ENCODE peak calls at places on chromosomes 13 and 19, in five cellular contexts. V is WTC11, B is HepG2, G is A549, D is GM12878. Q is an unnamed sample.

GRCh38 chr19:35204799-35205732 is 23.5 kb downstream of the FAM187B start:
- DNase-seq in D (peak), G (no peak), B (no peak), V (no peak), Q (no peak)

GRCh38 chr13:105847532-105848295 is 687.7 kb downstream of the EFNB2 start:
- DNase-seq in D (no peak), B (no peak), V (no peak), G (no peak), Q (no peak)

GRCh38 chr13:94557836-94558235 is 38.1 kb downstream of the TGDS start:
- DNase-seq in V (no peak), D (no peak), B (no peak), G (no peak), Q (no peak)

GRCh38 chr13:34155931-34156607 is 338.1 kb downstream of the RFC3 start:
- DNase-seq in V (no peak), B (no peak), D (no peak), G (peak), Q (no peak)

GRCh38 chr19:58034476-58034790 is 608 bp downstream of the ZSCAN1 start:
- DNase-seq in V (peak), G (no peak), D (no peak), B (no peak), Q (no peak)

GRCh38 chr13:49046002-49046401 is 70.3 kb downstream of the FNDC3A start:
- DNase-seq in G (no peak), D (no peak), B (no peak), V (no peak), Q (no peak)

GRCh38 chr13:114200673-114201005 is 21.6 kb downstream of the CFAP97D2 start:
- DNase-seq in V (no peak), B (no peak), G (no peak), D (no peak), Q (no peak)

GRCh38 chr13:79393564-79394249 is 12.3 kb downstream of the RBM26 start:
- DNase-seq in G (no peak), V (no peak), D (no peak), B (peak), Q (peak)

GRCh38 chr19:3132971-3133792 is 2.7 kb upstream of the GNA15 start:
- DNase-seq in G (no peak), B (no peak), V (no peak), D (peak), Q (peak)

GRCh38 chr19:2084993-2085720 is 11.0 kb downstream of the MOB3A start:
- DNase-seq in V (no peak), G (no peak), B (no peak), D (peak), Q (no peak)

GRCh38 chr19:33375760-33376159 is 2.3 kb downstream of the CEBPG start:
- DNase-seq in V (no peak), B (peak), G (no peak), D (no peak), Q (no peak)

GRCh38 chr19:39986643-39987042 is 10.2 kb upstream of the ZNF546 start:
- DNase-seq in B (no peak), G (peak), V (no peak), D (no peak), Q (no peak)

GRCh38 chr13:24148414-24149305 is 11.9 kb upstream of the SPATA13 start:
- DNase-seq in B (peak), D (no peak), G (peak), V (no peak), Q (no peak)

GRCh38 chr19:45670670-45671453 is 2.8 kb downstream of the GIPR start:
- DNase-seq in D (peak), G (peak), B (peak), V (peak), Q (peak)

GRCh38 chr19:27794444-27795042 is 1418.4 kb downstream of the UQCRFS1 start:
- DNase-seq in B (peak), V (peak), D (no peak), G (no peak), Q (peak)

GRCh38 chr13:62643007-62643483 is 1227.4 kb upstream of the PCDH20 start:
- DNase-seq in D (peak), G (peak), V (no peak), B (peak), Q (no peak)

GRCh38 chr19:14505488-14506239 is 9.7 kb upstream of the GIPC1 start:
- DNase-seq in B (peak), G (peak), D (no peak), V (peak), Q (peak)

GRCh38 chr13:32016631-32017030 is 14.9 kb upstream of the FRY start:
- DNase-seq in G (no peak), B (no peak), D (no peak), V (no peak), Q (no peak)

GRCh38 chr13:107130516-107130915 is 562.6 kb upstream of the ARGLU1 start:
- DNase-seq in V (no peak), B (no peak), G (no peak), D (no peak), Q (no peak)

GRCh38 chr13:60164490-60164889 is 762 bp upstream of the DIAPH3 start:
- DNase-seq in B (no peak), D (no peak), V (no peak), G (no peak), Q (no peak)

GRCh38 chr13:99996177-99996705 is 14.7 kb downstream of the ZIC2 start:
- DNase-seq in G (no peak), V (no peak), B (no peak), D (no peak), Q (no peak)

GRCh38 chr13:94712287-94712811 is at the start of gene SOX21:
- DNase-seq in V (peak), G (peak), D (no peak), B (no peak), Q (no peak)

GRCh38 chr13:112831801-112832200 is 137.2 kb upstream of the MCF2L start:
- DNase-seq in D (no peak), G (no peak), V (no peak), B (no peak), Q (no peak)

GRCh38 chr13:97743946-97744345 is 209.5 kb upstream of the IPO5 start:
- DNase-seq in D (no peak), B (no peak), G (no peak), V (no peak), Q (no peak)

GRCh38 chr13:98752111-98752941 is at the start of gene SLC15A1:
- DNase-seq in D (no peak), V (peak), G (no peak), B (no peak), Q (no peak)

GRCh38 chr13:94661396-94661795 is 50.9 kb downstream of the SOX21 start:
- DNase-seq in V (no peak), B (no peak), G (no peak), D (no peak), Q (no peak)

GRCh38 chr19:7703332-7703731 is 1.4 kb upstream of the FCER2 start:
- DNase-seq in B (no peak), D (no peak), G (peak), V (no peak), Q (no peak)

GRCh38 chr19:16417660-16418596 is 53.8 kb downstream of the EPS15L1 start:
- DNase-seq in D (no peak), V (peak), G (peak), B (peak), Q (peak)
- TF ChIP-seq ESRRA in D (no peak), V (no peak), G (no peak), B (no peak), Q (no peak)

DNA sequence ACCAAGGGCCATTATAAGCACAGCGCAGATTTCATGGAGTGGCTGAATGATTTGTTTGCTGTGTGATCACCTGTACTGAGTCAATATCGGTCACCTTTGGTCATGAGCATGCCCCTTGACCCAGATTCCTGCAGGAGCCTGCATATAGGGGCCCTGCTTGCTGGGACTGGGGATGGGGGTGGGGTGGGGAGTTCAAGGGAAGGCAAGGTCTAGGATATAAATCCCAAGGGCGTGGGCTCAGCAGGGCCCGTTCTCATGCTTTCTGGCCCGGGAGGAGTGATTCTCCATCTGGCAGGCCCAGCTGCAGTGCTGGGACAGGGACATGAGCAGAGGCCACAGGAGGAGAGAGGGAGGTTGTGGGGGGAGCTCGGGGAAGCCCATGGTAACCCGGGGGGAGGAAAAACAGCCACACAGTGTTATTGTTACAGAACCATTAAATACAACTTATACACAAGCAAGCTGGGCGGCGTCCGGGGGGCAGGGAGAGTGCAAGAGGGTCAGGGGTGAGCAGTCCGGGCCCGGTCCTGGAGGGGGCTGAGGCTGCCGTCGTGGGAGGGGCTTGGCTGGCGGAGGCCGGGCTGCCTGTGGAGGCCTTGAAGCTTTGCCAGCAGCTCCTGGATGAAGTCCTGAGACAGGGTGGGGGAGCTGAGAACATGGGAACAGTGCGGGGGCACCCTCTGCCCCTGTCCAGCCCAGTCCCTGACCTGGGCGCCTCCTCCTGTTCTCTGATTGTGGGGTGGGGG is 5.2 kb downstream of the PPP1R14A start:
- DNase-seq in D (no peak), G (no peak), B (peak), V (peak), Q (no peak)
- TF ChIP-seq ESRRA in D (no peak), G (no peak), B (peak), V (no peak), Q (no peak)

GRCh38 chr13:52067237-52067636 is 42.7 kb downstream of the UTP14C start:
- DNase-seq in G (peak), B (peak), V (no peak), D (no peak), Q (no peak)

GRCh38 chr13:52070929-52071523 is 46.5 kb downstream of the UTP14C start:
- DNase-seq in B (peak), D (no peak), V (no peak), G (no peak), Q (peak)
- TF ChIP-seq ESRRA in B (no peak), D (no peak), V (no peak), G (no peak), Q (no peak)

GRCh38 chr19:52570005-52570861 is at the start of gene ZNF701:
- DNase-seq in V (peak), G (peak), B (peak), D (peak), Q (peak)
- TF ChIP-seq ESRRA in V (no peak), G (no peak), B (no peak), D (no peak), Q (peak)

DNA sequence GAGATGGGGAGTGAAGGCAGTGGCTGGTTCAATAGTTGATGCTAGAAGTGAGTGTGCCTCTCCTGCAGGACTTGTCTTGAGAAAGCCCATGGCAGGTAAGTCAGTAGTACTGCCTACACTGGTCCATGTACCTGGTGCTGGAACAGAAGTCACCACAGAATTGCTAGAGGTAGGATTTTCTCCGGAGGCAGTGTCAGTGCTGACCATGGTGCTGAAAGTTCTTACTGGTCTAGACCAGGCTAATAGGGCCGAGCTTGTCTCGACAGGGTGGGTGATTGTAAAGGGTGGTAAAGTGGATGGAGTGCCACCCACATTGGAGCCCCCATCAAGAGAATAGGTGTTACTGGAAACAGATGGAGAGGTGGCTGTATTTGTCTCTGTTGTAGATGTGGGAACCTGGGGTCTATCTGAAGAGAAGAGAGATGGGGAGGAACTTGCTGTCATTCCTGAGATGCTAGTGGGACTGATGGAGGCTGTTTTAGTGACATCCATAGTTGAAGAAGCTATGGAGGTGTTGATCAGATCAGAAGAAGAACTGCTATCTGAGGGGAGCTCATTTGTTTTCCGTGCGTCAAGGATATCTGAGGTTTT is 36.6 kb downstream of the MUC16 start:
- DNase-seq in B (no peak), G (peak), V (no peak), D (no peak), Q (peak)
- TF ChIP-seq ESRRA in B (no peak), G (no peak), V (no peak), D (no peak), Q (no peak)

GRCh38 chr13:76000131-76000530 is 364.0 kb downstream of the LMO7 start:
- DNase-seq in G (no peak), D (no peak), V (no peak), B (no peak), Q (no peak)
- TF ChIP-seq ESRRA in G (no peak), D (no peak), V (no peak), B (no peak), Q (no peak)

GRCh38 chr19:49430678-49431329 is 5.6 kb downstream of the GFY start:
- DNase-seq in G (peak), D (no peak), B (no peak), V (no peak), Q (peak)

GRCh38 chr19:49431330-49431749 is 6.2 kb downstream of the GFY start:
- DNase-seq in V (no peak), G (peak), D (no peak), B (no peak), Q (peak)

GRCh38 chr19:49430172-49430677 is 5.0 kb downstream of the GFY start:
- DNase-seq in V (no peak), B (no peak), D (no peak), G (peak), Q (peak)

GRCh38 chr19:49433240-49433901 is 8.0 kb downstream of the SLC17A7 start:
- DNase-seq in G (no peak), B (no peak), D (no peak), V (no peak), Q (no peak)

GRCh38 chr19:49432141-49433073 is 7.2 kb downstream of the GFY start:
- DNase-seq in B (no peak), G (no peak), D (no peak), V (peak), Q (no peak)
- TF ChIP-seq ESRRA in B (no peak), G (no peak), D (no peak), V (no peak), Q (no peak)

DNA sequence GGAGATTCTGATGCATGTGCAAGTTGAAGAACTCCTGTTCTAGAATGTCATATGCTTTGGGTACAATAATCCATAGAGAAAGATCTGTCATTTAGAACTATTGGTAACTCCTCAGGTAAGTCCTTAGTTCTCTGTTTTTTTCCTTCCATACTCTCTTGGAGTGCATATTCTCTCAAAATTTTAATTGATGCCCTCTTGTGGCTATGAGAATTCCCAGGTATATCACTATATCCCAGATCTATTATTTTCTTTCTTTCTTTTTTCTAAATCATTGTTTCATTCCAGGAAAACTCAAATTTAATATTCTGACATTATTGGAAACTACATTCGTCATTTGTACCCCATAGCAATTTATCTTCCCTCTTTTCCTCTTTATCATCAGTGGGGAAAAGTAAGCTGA is 485.4 kb downstream of the KLF5 start:
- DNase-seq in G (peak), D (no peak), V (no peak), B (no peak), Q (no peak)
- TF ChIP-seq ESRRA in G (no peak), D (no peak), V (no peak), B (no peak), Q (no peak)

Q was measured in K562.